ENCODE peak calls at places on chromosomes 5 and 9, in ten cellular contexts. V is SK-N-SH; Q is cardiac muscle cell; A is pancreas; E is naive thymus-derived CD4-positive, alpha-beta T cell; T is small intestine; N is keratinocyte; G is colonic mucosa; I is left ventricle myocardium inferior; U is heart right ventricle. F is an unnamed sample.

GRCh38 chr9:105696219-105696793 is 2.0 kb downstream of the TMEM38B start:
- DNase-seq in V (no peak), Q (no peak), A (no peak), E (no peak), T (no peak), N (no peak), G (no peak), I (no peak), U (no peak), F (no peak)

GRCh38 chr9:21711504-21711903 is 90.9 kb upstream of the MTAP start:
- DNase-seq in V (no peak), Q (no peak), A (no peak), E (no peak), T (no peak), N (peak), G (no peak), I (no peak), U (no peak), F (peak)

GRCh38 chr5:50759526-50760280 is 93.3 kb downstream of the PARP8 start:
- DNase-seq in V (no peak), Q (peak), A (no peak), E (no peak), T (no peak), N (no peak), G (no peak), I (no peak), U (no peak), F (no peak)

GRCh38 chr5:91307023-91307422 is 76.1 kb downstream of the ARRDC3 start:
- DNase-seq in V (no peak), Q (peak), A (no peak), E (no peak), T (no peak), N (no peak), G (no peak), I (peak), U (peak), F (no peak)

GRCh38 chr5:99030871-99031440 is 102.1 kb upstream of the CHD1 start:
- DNase-seq in V (no peak), Q (no peak), A (no peak), E (no peak), T (no peak), N (no peak), G (no peak), I (no peak), U (no peak), F (no peak)

GRCh38 chr9:757246-757881 is 84.1 kb upstream of the DMRT1 start:
- DNase-seq in V (peak), Q (peak), A (no peak), E (no peak), T (peak), N (no peak), G (peak), I (no peak), U (no peak), F (no peak)

GRCh38 chr9:129011761-129012281 is 16.3 kb downstream of the SH3GLB2 start:
- DNase-seq in V (no peak), Q (no peak), A (no peak), E (no peak), T (no peak), N (no peak), G (no peak), I (no peak), U (no peak), F (no peak)

GRCh38 chr5:97002983-97003382 is 67.1 kb downstream of the LNPEP start:
- DNase-seq in V (no peak), Q (no peak), A (no peak), E (no peak), T (no peak), N (no peak), G (no peak), I (no peak), U (no peak), F (no peak)

GRCh38 chr5:153900703-153901395 is 137.9 kb downstream of the FAM114A2 start:
- DNase-seq in V (no peak), Q (peak), A (no peak), E (no peak), T (no peak), N (peak), G (no peak), I (no peak), U (no peak), F (no peak)

GRCh38 chr5:74934949-74935751 is 69.0 kb upstream of the FAM169A start:
- DNase-seq in V (no peak), Q (peak), A (peak), E (peak), T (peak), N (no peak), G (no peak), I (no peak), U (no peak), F (no peak)

GRCh38 chr9:130696139-130696650 is 2.6 kb downstream of the EXOSC2 start:
- DNase-seq in V (no peak), Q (no peak), A (no peak), E (no peak), T (no peak), N (no peak), G (no peak), I (no peak), U (no peak), F (no peak)

GRCh38 chr9:130696996-130697395 is 3.4 kb downstream of the EXOSC2 start:
- DNase-seq in V (no peak), Q (no peak), A (no peak), E (no peak), T (no peak), N (no peak), G (no peak), I (no peak), U (no peak), F (no peak)

GRCh38 chr9:130701059-130702022 is 7.8 kb downstream of the EXOSC2 start:
- DNase-seq in V (peak), Q (peak), A (peak), E (peak), T (peak), N (no peak), G (peak), I (peak), U (peak), F (no peak)

GRCh38 chr9:130699047-130699446 is 5.5 kb downstream of the EXOSC2 start:
- DNase-seq in V (no peak), Q (no peak), A (no peak), E (no peak), T (no peak), N (no peak), G (no peak), I (no peak), U (no peak), F (no peak)

DNA sequence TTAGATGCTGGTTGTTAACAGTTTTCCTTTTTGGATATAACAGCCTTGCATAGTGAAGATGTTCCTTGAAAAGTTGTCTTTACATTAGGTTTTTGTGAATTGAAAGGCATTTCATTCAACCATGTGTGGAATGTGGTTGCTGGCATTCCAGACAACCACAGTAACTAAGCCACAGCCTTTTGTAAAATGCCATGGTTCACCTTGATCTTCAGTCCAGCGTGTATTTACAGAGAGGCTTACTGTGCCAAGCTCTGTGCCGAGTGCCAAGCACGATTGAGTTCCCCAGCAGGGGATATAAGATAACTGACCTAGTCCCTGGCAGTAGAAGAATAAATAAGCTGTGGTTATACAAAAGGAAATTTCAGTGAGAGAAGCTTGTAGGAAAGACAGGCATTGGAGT is 4.9 kb downstream of the EXOSC2 start:
- DNase-seq in V (no peak), Q (peak), A (no peak), E (no peak), T (no peak), N (no peak), G (no peak), I (no peak), U (no peak), F (no peak)
- H3K27ac ChIP-seq in V (no peak), Q (no peak), A (no peak), E (no peak), T (no peak), N (no peak), G (no peak), I (no peak), U (no peak), F (no peak)

GRCh38 chr9:16626577-16627130 is 243.8 kb downstream of the BNC2 start:
- DNase-seq in V (no peak), Q (peak), A (no peak), E (no peak), T (no peak), N (no peak), G (no peak), I (no peak), U (no peak), F (no peak)

GRCh38 chr9:16625831-16626230 is 244.6 kb downstream of the BNC2 start:
- DNase-seq in V (no peak), Q (peak), A (no peak), E (no peak), T (no peak), N (no peak), G (no peak), I (no peak), U (no peak), F (no peak)

GRCh38 chr9:16625106-16625505 is 245.4 kb downstream of the BNC2 start:
- DNase-seq in V (no peak), Q (no peak), A (no peak), E (no peak), T (no peak), N (no peak), G (no peak), I (no peak), U (no peak), F (no peak)

GRCh38 chr9:16627967-16628366 is 242.5 kb downstream of the BNC2 start:
- DNase-seq in V (peak), Q (peak), A (no peak), E (no peak), T (no peak), N (no peak), G (peak), I (peak), U (no peak), F (no peak)

GRCh38 chr9:16628421-16628820 is 242.0 kb downstream of the BNC2 start:
- DNase-seq in V (no peak), Q (peak), A (no peak), E (no peak), T (no peak), N (no peak), G (no peak), I (no peak), U (no peak), F (no peak)
- H3K27ac ChIP-seq in V (peak), Q (no peak), A (no peak), E (no peak), T (no peak), N (no peak), G (peak), I (peak), U (no peak), F (no peak)

GRCh38 chr5:67644221-67644920 is 447.8 kb upstream of the CD180 start:
- DNase-seq in V (no peak), Q (no peak), A (no peak), E (no peak), T (no peak), N (no peak), G (no peak), I (no peak), U (no peak), F (no peak)

GRCh38 chr5:67647772-67648171 is 451.2 kb upstream of the CD180 start:
- DNase-seq in V (no peak), Q (no peak), A (no peak), E (no peak), T (no peak), N (no peak), G (no peak), I (no peak), U (no peak), F (no peak)

GRCh38 chr5:67643531-67643930 is 446.9 kb upstream of the CD180 start:
- DNase-seq in V (no peak), Q (no peak), A (no peak), E (no peak), T (no peak), N (no peak), G (no peak), I (no peak), U (no peak), F (no peak)

GRCh38 chr5:67652212-67652611 is 455.6 kb upstream of the CD180 start:
- DNase-seq in V (no peak), Q (no peak), A (no peak), E (no peak), T (no peak), N (no peak), G (no peak), I (no peak), U (no peak), F (no peak)

GRCh38 chr5:67648201-67648671 is 451.6 kb upstream of the CD180 start:
- DNase-seq in V (no peak), Q (peak), A (peak), E (no peak), T (no peak), N (no peak), G (peak), I (peak), U (peak), F (no peak)
- H3K27ac ChIP-seq in V (no peak), Q (no peak), A (no peak), E (no peak), T (no peak), N (no peak), G (no peak), I (peak), U (no peak), F (no peak)

GRCh38 chr9:35811364-35812024 is 568 bp downstream of the SPAG8 start:
- DNase-seq in V (no peak), Q (peak), A (peak), E (no peak), T (no peak), N (no peak), G (no peak), I (peak), U (peak), F (no peak)

GRCh38 chr9:35814841-35815543 is at the start of gene HINT2:
- DNase-seq in V (peak), Q (peak), A (peak), E (peak), T (peak), N (peak), G (peak), I (peak), U (peak), F (peak)

GRCh38 chr9:35812025-35812602 is at the start of gene SPAG8:
- DNase-seq in V (peak), Q (peak), A (peak), E (peak), T (peak), N (peak), G (peak), I (peak), U (peak), F (peak)

GRCh38 chr9:35814106-35814840 is 569 bp downstream of the HINT2 start:
- DNase-seq in V (peak), Q (peak), A (peak), E (no peak), T (peak), N (no peak), G (peak), I (peak), U (peak), F (no peak)

DNA sequence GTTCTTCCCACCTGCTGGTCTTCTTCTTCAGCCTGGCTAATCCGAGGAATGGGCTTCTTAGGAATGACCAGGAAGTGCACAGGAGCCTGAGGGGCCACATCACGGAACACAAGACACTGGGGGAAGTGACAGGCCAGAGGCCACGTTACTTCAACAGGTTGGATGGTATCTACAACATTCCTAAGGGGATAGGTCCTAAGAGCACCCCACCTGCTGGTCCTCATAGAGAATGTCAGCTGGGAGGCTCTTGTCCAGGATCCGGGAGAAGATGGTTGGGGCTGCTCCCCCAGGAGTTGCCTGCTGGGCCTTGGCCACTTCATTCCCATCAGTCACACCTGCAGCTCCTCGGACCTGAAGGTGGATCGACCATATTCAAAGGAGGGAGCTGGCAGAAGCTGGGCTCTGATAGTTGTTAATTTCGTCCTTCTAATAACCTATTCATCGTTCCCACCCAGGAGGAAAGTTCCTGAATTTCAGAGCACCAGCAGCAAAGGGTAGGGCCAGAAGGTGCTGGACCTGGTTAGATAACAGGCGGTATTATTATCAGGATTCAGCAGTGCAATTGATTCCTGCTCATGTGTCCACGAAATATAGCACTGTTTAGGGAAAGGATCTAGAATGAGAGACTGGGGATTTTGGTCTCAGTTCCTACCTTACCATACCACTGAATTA is 1.3 kb downstream of the HINT2 start:
- DNase-seq in V (peak), Q (peak), A (no peak), E (no peak), T (peak), N (no peak), G (no peak), I (no peak), U (no peak), F (no peak)
- H3K27ac ChIP-seq in V (peak), Q (peak), A (peak), E (peak), T (peak), N (no peak), G (peak), I (peak), U (peak), F (peak)

GRCh38 chr9:118578467-118578866 is 790.8 kb downstream of the BRINP1 start:
- DNase-seq in V (no peak), Q (peak), A (no peak), E (no peak), T (no peak), N (no peak), G (no peak), I (no peak), U (no peak), F (peak)

GRCh38 chr9:118575341-118576070 is 793.7 kb downstream of the BRINP1 start:
- DNase-seq in V (no peak), Q (peak), A (no peak), E (no peak), T (no peak), N (no peak), G (no peak), I (no peak), U (no peak), F (no peak)

DNA sequence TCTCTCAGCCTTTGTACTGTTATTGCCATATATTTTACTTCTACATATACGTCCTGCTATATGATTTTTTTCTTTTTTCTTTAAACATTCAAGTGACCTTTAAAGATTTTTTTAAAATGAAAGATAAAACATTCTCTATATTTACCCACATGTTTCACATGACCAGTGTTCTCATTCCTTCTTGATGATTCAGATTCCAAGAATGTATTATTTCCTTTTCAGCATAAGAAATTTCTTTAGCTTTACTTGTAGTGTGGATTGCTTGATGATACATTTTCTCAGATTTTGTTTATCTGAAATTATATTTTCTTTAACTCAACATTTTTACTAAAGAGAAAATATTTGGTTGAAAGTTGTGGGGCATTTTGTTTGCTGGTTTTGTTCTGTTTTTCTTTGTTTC is 792.1 kb downstream of the BRINP1 start:
- DNase-seq in V (no peak), Q (peak), A (no peak), E (no peak), T (no peak), N (no peak), G (no peak), I (no peak), U (no peak), F (no peak)
- H3K27ac ChIP-seq in V (no peak), Q (no peak), A (no peak), E (no peak), T (no peak), N (no peak), G (no peak), I (no peak), U (no peak), F (peak)

DNA sequence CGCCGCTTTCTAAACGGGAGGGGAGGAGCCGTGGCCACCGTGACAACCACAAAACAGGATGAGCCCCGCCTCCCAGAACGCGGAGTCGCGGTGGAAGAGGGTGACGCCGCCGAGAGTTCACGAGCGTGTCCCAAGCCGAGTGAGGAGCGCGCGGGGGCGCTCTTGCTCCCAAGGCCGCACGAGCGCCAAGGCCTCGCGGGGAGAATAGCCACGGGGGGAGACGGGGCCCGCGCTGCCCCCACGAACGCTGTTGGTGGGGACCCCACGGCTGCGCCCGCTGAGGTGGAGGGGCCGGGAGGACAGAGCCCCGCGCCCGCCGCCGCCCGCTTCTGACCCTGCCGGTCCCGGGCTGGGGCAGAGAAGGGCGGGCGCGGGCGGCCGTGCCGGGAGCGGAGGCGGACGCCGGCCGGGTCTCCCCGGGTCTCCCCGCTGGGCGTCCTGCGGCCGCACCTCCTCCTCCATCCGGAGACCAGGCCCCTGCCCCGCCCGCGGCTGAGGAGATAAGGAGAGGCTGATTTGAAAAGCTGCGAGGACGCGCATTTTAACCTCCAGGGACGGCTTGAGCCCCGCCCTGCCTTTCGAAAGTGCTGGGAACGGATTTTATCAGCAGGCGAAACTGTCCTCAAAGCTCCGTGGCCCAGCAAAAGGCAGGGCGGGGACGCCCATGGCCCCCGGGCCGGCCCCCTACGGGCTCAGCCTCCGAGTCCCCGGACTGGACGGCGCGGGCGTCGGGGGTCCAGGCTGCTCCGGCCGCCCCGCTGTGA is 3.8 kb upstream of the NKD2 start:
- DNase-seq in V (peak), Q (peak), A (peak), E (peak), T (peak), N (no peak), G (peak), I (peak), U (peak), F (no peak)
- H3K27ac ChIP-seq in V (no peak), Q (no peak), A (peak), E (no peak), T (peak), N (no peak), G (no peak), I (peak), U (peak), F (peak)

GRCh38 chr9:123999668-124000067 is 11.9 kb upstream of the LHX2 start:
- DNase-seq in V (peak), Q (no peak), A (no peak), E (no peak), T (no peak), N (no peak), G (no peak), I (no peak), U (no peak), F (no peak)
- H3K27ac ChIP-seq in V (no peak), Q (no peak), A (no peak), E (no peak), T (no peak), N (no peak), G (no peak), I (no peak), U (no peak), F (no peak)

DNA sequence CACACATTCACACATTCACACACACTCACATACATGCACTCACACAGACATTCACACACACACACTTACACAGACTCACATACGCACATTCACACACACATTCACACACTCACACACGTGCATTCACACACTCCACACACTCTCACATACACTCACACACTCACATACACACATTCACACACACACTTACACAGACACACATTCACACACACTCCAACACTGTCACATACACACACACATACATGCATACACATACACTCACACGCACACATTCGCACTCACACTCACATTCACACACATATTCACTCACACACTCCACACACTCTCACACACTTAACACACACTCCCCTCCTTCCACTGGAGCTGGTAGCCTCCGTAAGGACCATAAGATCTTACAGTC is 26.2 kb downstream of the CAMK2A start:
- DNase-seq in V (no peak), Q (no peak), A (no peak), E (no peak), T (no peak), N (no peak), G (no peak), I (no peak), U (no peak), F (no peak)
- H3K27ac ChIP-seq in V (peak), Q (peak), A (no peak), E (no peak), T (no peak), N (no peak), G (no peak), I (no peak), U (no peak), F (no peak)